ENCODE peak calls at places on chromosomes 12 and 14, in seven cellular contexts. Q is heart right ventricle, H is SK-N-SH, D is osteoblast, F is GM23338, U is HL-60, V is fibroblast of the aortic adventitia. C is an unnamed sample.

GRCh38 chr14:55123101-55123500 is 6.0 kb upstream of the LGALS3 start:
- DNase-seq in U (no peak), D (peak), V (peak), H (peak), F (no peak), Q (no peak), C (peak)

GRCh38 chr14:20429801-20430669 is 5.9 kb downstream of the KLHL33 start:
- DNase-seq in F (no peak), V (no peak), Q (no peak), D (no peak), U (no peak), H (no peak), C (no peak)

GRCh38 chr12:117100251-117100650 is 1.0 kb upstream of the TESC start:
- DNase-seq in U (peak), H (peak), D (peak), Q (no peak), V (peak), F (peak), C (no peak)

GRCh38 chr12:105920161-105920684 is 218.5 kb downstream of the NUAK1 start:
- DNase-seq in F (no peak), V (peak), D (no peak), U (no peak), H (peak), Q (peak), C (no peak)

GRCh38 chr14:73049428-73049827 is 8.9 kb upstream of the RBM25 start:
- DNase-seq in H (no peak), D (no peak), V (no peak), F (no peak), Q (no peak), U (no peak), C (no peak)

GRCh38 chr12:28180791-28181190 is 9.5 kb upstream of the CCDC91 start:
- DNase-seq in D (no peak), H (no peak), F (no peak), V (peak), Q (no peak), U (no peak), C (no peak)

GRCh38 chr12:89138048-89138852 is 214.1 kb downstream of the DUSP6 start:
- DNase-seq in H (no peak), Q (no peak), U (no peak), D (peak), V (peak), F (no peak), C (no peak)

GRCh38 chr14:63781686-63782085 is 53.8 kb upstream of the SGPP1 start:
- DNase-seq in H (no peak), D (no peak), U (no peak), F (no peak), Q (no peak), V (no peak), C (no peak)

GRCh38 chr12:106739318-106739717 is 35.2 kb upstream of the RIC8B start:
- DNase-seq in D (no peak), Q (no peak), U (no peak), V (peak), H (no peak), F (no peak), C (no peak)

GRCh38 chr14:67519406-67519805 is 13.7 kb upstream of the PLEKHH1 start:
- DNase-seq in V (no peak), H (no peak), D (peak), F (no peak), U (no peak), Q (no peak), C (no peak)

GRCh38 chr14:35963209-35963608 is 137.1 kb downstream of the BRMS1L start:
- DNase-seq in F (peak), Q (no peak), V (no peak), H (peak), D (no peak), U (no peak), C (no peak)

GRCh38 chr12:68158427-68158826 is 1.1 kb downstream of the IFNG start:
- DNase-seq in V (peak), H (no peak), F (peak), D (no peak), U (no peak), Q (no peak), C (no peak)

GRCh38 chr14:87131879-87132278 is 861.1 kb downstream of the GALC start:
- DNase-seq in V (peak), H (no peak), Q (no peak), U (no peak), F (peak), D (no peak), C (no peak)

GRCh38 chr12:6370994-6371754 is 4.2 kb downstream of the SCNN1A start:
- DNase-seq in Q (no peak), V (no peak), H (no peak), U (no peak), D (peak), F (peak), C (peak)
- H3K4me3 ChIP-seq in Q (no peak), V (no peak), H (no peak), U (no peak), D (no peak), F (peak), C (no peak)

DNA sequence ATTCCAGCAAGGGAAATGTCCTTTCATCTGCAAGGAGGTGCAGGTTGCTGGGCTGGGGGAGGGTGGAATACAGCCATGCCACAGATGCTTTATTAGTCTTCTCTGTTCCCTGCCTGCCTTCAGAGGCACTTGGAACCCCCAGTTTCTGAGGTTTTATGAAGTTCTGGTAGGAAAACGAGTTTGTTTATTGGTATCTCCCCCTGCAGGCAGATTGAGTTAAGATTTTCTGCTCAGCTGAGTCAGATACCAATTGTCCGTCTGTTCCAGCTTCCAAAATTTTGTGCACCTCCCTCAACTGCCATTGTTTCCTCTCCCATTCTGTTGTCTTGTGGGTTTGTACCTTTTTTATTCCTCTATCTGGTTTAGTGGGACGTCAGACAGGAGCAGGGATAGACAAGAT is 155.6 kb downstream of the ETV6 start:
- DNase-seq in V (no peak), D (no peak), H (no peak), U (no peak), F (no peak), Q (no peak), C (no peak)
- TF ChIP-seq CTCF in V (peak), D (peak), H (peak), U (no peak), F (peak), Q (peak), C (peak)

GRCh38 chr14:68628605-68629310 is 164.1 kb downstream of the ZFP36L1 start:
- DNase-seq in H (no peak), F (peak), U (no peak), V (no peak), Q (no peak), D (no peak), C (no peak)

GRCh38 chr14:68626386-68626785 is 166.5 kb downstream of the ZFP36L1 start:
- DNase-seq in F (no peak), V (peak), Q (peak), U (no peak), H (no peak), D (peak), C (no peak)

GRCh38 chr14:68627050-68627867 is 165.6 kb downstream of the ZFP36L1 start:
- DNase-seq in F (no peak), Q (peak), U (no peak), D (peak), V (no peak), H (no peak), C (peak)

GRCh38 chr14:68630081-68630571 is 162.7 kb downstream of the ZFP36L1 start:
- DNase-seq in H (no peak), V (no peak), Q (no peak), D (peak), U (no peak), F (no peak), C (peak)

DNA sequence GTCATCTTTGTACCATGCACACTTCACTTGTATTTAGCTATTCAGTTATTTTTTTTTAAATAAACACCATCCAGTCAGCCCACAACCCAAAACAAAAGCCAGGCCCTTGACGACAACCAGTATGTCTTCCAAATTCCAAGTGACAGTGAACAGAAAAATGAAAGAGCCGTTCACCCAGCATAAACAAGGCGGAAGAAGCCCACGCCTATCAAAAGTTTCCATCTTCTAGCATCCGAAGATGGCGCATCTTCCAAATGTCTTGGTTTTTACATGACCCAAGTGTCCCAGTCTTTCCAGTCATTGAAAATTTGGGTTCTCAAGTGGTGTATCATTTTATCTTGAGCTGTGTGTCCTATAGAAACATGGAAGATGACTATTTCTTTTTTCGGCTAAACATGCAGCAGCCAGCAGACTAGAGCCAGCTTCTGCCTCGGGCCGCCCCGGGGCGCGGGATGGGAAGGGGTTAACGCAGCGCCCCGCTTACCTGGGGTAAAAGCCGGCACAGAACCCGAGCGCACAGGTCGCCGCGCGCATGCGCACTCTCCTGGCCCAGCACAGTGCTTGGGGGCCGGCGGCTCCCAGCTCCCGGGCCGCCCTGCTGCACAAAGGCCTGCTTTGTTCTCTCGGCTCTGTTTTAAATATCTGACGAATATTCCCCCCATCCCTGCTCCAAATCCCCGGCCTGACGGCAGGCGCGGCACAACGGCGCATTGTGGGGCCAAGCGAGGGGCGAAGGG is 164.8 kb downstream of the ZFP36L1 start:
- DNase-seq in V (no peak), D (peak), F (peak), Q (no peak), H (no peak), U (no peak), C (peak)
- H3K4me3 ChIP-seq in V (no peak), D (peak), F (peak), Q (peak), H (no peak), U (no peak), C (peak)

DNA sequence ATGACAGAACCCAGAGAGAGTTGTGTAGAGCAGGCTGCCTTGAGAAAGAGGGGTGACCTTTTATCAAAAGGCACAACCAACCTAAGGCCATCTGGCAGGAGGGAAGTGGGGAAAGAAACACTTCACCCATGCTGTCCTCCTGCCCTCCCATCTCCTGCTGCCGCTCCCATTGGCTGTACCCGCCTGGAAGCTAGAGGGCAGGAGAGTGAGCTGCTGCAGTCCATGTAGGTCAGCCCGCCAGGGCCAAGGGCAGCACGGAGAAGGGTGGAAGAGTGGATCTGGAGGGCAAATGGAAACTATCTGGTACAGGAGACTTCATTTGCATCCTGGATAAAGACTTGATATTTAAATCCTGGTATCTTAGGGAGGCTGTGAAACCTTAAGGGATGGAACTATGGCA is 11.5 kb upstream of the CABP1 start:
- DNase-seq in V (no peak), H (peak), Q (peak), U (no peak), F (peak), D (no peak), C (no peak)
- TF ChIP-seq CTCF in V (peak), H (no peak), Q (peak), U (no peak), F (peak), D (no peak), C (no peak)

GRCh38 chr12:96143827-96144226 is 50.3 kb upstream of the ELK3 start:
- DNase-seq in D (no peak), V (no peak), Q (no peak), H (no peak), U (no peak), F (no peak), C (no peak)
- H3K4me3 ChIP-seq in D (no peak), V (no peak), Q (no peak), H (no peak), U (peak), F (no peak), C (no peak)

GRCh38 chr12:46383654-46384450 is 11.3 kb upstream of the SLC38A2 start:
- DNase-seq in Q (peak), V (peak), H (no peak), F (peak), U (peak), D (peak), C (no peak)
- TF ChIP-seq CTCF in Q (peak), V (no peak), H (no peak), F (no peak), U (no peak), D (no peak), C (no peak)

GRCh38 chr14:102778616-102779351 is 1.5 kb downstream of the TRAF3 start:
- DNase-seq in U (no peak), D (no peak), V (peak), H (no peak), Q (no peak), F (no peak), C (no peak)
- H3K4me3 ChIP-seq in U (peak), D (peak), V (peak), H (peak), Q (peak), F (peak), C (peak)

GRCh38 chr12:62933871-62934798 is 815 bp downstream of the PPM1H start:
- DNase-seq in Q (peak), U (peak), V (peak), F (peak), D (peak), H (peak), C (no peak)
- TF ChIP-seq CTCF in Q (peak), U (no peak), V (no peak), F (no peak), D (no peak), H (no peak), C (no peak)

C was measured in retinal pigment epithelial cell.